ENCODE peak calls at places on chromosomes 16 and 17, in five cellular contexts. B is fibroblast of lung; H is stomach; Z is tibial nerve; W is CD8-positive, alpha-beta T cell. J is an unnamed sample.

GRCh38 chr17:21283482-21284318 is 811 bp upstream of the MAP2K3 start:
- DNase-seq in B (peak; percentile 58), H (peak; percentile 52), W (no peak), Z (no peak), J (no peak)

GRCh38 chr17:82283208-82283749 is 9.8 kb upstream of the CSNK1D start:
- DNase-seq in H (no peak), B (peak; percentile 86), Z (no peak), W (peak; percentile 33), J (peak; percentile 64)

GRCh38 chr17:69669441-69670178 is 255.1 kb downstream of the MAP2K6 start:
- DNase-seq in H (no peak), W (no peak), B (no peak), Z (no peak), J (no peak)

GRCh38 chr17:82217530-82218204 is 5.0 kb upstream of the CCDC57 start:
- DNase-seq in B (peak; percentile 86), Z (no peak), H (peak; percentile 63), W (no peak), J (peak; percentile 94)

GRCh38 chr17:42872251-42872965 is 21.4 kb downstream of the AOC3 start:
- DNase-seq in W (no peak), B (no peak), H (no peak), Z (no peak), J (no peak)

GRCh38 chr17:73280191-73280590 is 18.5 kb upstream of the CPSF4L start:
- DNase-seq in H (no peak), Z (no peak), B (no peak), W (no peak), J (no peak)

GRCh38 chr16:11497851-11498289 is 88.8 kb downstream of the LITAF start:
- DNase-seq in W (no peak), Z (no peak), H (no peak), B (peak; percentile 39), J (no peak)

GRCh38 chr16:88687254-88687576 is 908 bp upstream of the SNAI3 start:
- DNase-seq in Z (no peak), B (no peak), H (no peak), W (no peak), J (no peak)

GRCh38 chr16:84065536-84066132 is 23.0 kb upstream of the SLC38A8 start:
- DNase-seq in H (peak; percentile 53), B (peak; percentile 65), W (no peak), Z (no peak), J (no peak)

GRCh38 chr17:61047517-61047916 is 352.1 kb upstream of the TBX2 start:
- DNase-seq in B (no peak), Z (no peak), W (no peak), H (no peak), J (no peak)

GRCh38 chr17:68398731-68399637 is 58.3 kb downstream of the WIPI1 start:
- DNase-seq in B (peak; percentile 86), W (no peak), H (peak; percentile 60), Z (no peak), J (peak; percentile 51)

GRCh38 chr17:71203953-71204352 is 916.9 kb upstream of the SOX9 start:
- DNase-seq in Z (no peak), B (peak; percentile 16), H (no peak), W (no peak), J (no peak)

GRCh38 chr17:39761861-39762496 is 24.2 kb downstream of the GRB7 start:
- DNase-seq in W (no peak), B (no peak), Z (no peak), H (no peak), J (no peak)

GRCh38 chr17:77343031-77343866 is 202.5 kb downstream of the SEC14L1 start:
- DNase-seq in B (no peak), H (peak; percentile 16), W (no peak), Z (peak; percentile 5), J (no peak)

GRCh38 chr17:50087246-50087911 is 7.8 kb upstream of the PDK2 start:
- DNase-seq in H (peak; percentile 79), Z (peak; percentile 49), B (peak; percentile 71), W (peak; percentile 69), J (no peak)

GRCh38 chr16:23082161-23082788 is 67.0 kb downstream of the USP31 start:
- DNase-seq in H (no peak), Z (no peak), W (no peak), B (no peak), J (no peak)

GRCh38 chr17:49717371-49717841 is 9.6 kb upstream of the SLC35B1 start:
- DNase-seq in B (no peak), Z (no peak), W (peak; percentile 33), H (peak; percentile 46), J (no peak)

GRCh38 chr17:77203436-77203835 is 62.7 kb downstream of the SEC14L1 start:
- DNase-seq in H (no peak), B (no peak), Z (no peak), W (no peak), J (no peak)

GRCh38 chr17:3913531-3914318 is 2.5 kb downstream of the P2RX1 start:
- DNase-seq in Z (peak; percentile 69), W (peak; percentile 76), H (peak; percentile 85), B (peak; percentile 68), J (no peak)

GRCh38 chr16:55488306-55488705 is 9.3 kb downstream of the MMP2 start:
- DNase-seq in Z (no peak), H (no peak), W (no peak), B (no peak), J (no peak)

GRCh38 chr16:30022887-30023286 is at the start of gene C16orf92:
- DNase-seq in H (no peak), B (no peak), Z (no peak), W (no peak), J (no peak)

GRCh38 chr17:77273397-77274136 is 132.8 kb downstream of the SEC14L1 start:
- DNase-seq in W (no peak), B (peak; percentile 22), Z (no peak), H (no peak), J (no peak)

GRCh38 chr17:22268214-22268911 is 576.0 kb downstream of the KCNJ18 start:
- DNase-seq in W (no peak), H (peak; percentile 24), B (no peak), Z (no peak), J (no peak)

GRCh38 chr17:8430966-8431365 is 4.7 kb upstream of the NDEL1 start:
- DNase-seq in H (no peak), W (no peak), B (peak; percentile 30), Z (no peak), J (no peak)

GRCh38 chr17:8426802-8427201 is 8.9 kb upstream of the NDEL1 start:
- DNase-seq in Z (no peak), W (no peak), H (no peak), B (no peak), J (no peak)

GRCh38 chr17:8420041-8420934 is 15.4 kb upstream of the NDEL1 start:
- DNase-seq in Z (no peak), W (no peak), B (peak; percentile 85), H (peak; percentile 94), J (no peak)

GRCh38 chr17:8421571-8421970 is 14.1 kb upstream of the NDEL1 start:
- DNase-seq in B (no peak), Z (no peak), W (no peak), H (no peak), J (no peak)

DNA sequence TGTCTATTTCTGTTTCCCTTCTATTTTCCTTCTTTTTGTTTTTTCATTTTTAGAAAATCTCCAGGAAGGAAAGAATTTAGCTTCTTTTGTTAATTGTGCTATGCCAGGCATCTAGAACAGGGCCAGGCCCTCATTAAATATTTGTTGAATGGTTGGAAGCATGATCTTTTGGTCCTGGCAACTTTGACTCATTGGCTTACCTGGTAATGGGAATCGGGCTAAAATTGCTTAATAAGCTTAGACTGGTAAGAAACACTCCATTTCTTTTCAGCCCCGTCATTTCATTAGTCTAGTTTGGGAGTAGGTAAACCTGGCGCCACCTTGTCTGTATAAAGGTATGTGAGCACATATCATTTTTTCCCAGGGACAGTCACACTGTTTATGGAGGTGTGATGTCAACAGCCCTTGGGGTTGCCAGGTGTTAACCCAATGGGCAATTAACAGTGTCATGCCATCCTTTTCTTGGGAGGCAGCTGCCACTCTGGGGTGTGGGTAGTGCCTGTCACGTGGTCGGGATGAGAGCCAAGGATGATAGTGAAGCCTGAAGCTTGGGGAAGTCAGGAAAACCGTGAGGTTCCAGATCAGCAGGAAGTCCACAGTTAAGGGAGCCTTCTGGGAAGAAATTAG is 9.5 kb upstream of the NDEL1 start:
- DNase-seq in Z (no peak), W (no peak), H (no peak), B (no peak), J (no peak)
- TF ChIP-seq CTCF in Z (no peak), W (no peak), H (no peak), B (no peak), J (no peak)

GRCh38 chr17:6070895-6071511 is 824 bp downstream of the WSCD1 start:
- DNase-seq in W (no peak), Z (no peak), B (peak; percentile 29), H (no peak), J (no peak)

GRCh38 chr17:6069611-6070279 is 434 bp upstream of the WSCD1 start:
- DNase-seq in H (no peak), Z (no peak), W (no peak), B (no peak), J (no peak)

GRCh38 chr17:6071528-6072065 is 1.4 kb downstream of the WSCD1 start:
- DNase-seq in W (no peak), H (no peak), Z (no peak), B (no peak), J (no peak)

GRCh38 chr17:6072157-6072556 is 2.0 kb downstream of the WSCD1 start:
- DNase-seq in Z (no peak), H (no peak), W (no peak), B (peak; percentile 8), J (no peak)

DNA sequence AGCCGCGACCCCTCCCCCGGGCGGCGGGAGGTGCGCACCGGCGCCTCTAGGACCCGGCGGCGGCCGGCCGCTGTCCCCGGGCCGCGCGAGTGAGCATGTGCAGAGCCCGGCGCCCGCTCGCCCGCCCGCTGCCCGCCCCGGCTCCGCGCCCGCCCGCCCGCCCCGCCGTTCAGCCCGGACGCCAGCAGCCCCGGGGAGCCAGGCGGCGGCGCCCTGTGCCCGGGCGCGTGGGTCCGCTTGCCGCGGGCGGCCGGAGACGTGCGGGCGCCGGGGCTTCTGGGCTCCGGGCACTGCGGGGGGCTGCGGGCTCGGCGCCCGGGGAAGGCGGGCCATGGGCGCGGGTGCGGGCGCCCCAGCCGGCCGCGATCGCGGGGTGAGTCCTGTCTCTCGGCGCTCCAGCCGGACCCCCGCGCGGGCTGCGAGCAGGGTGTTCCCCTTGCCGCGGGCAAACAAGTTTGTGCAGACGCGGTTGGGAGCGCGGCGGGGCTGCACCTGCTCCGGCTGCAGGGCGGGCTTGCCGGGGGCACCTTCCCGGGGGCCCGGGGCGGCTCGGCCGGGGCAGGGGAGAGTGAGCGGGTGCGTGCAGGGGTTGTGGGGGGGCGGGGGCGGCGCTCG is at the start of gene WSCD1:
- DNase-seq in B (no peak), Z (no peak), H (peak; percentile 45), W (no peak), J (no peak)
- H3K27ac ChIP-seq in B (no peak within 1 kb of the TSS), Z (no peak within 1 kb of the TSS), H (peak within 1 kb of the TSS; percentile 46), W (no peak within 1 kb of the TSS), J (no peak within 1 kb of the TSS)

GRCh38 chr16:495127-495748 is 32.3 kb upstream of the CAPN15 start:
- DNase-seq in W (no peak), Z (no peak), H (no peak), B (peak; percentile 45), J (no peak)
- TF ChIP-seq CTCF in W (no peak), Z (no peak), H (no peak), B (peak; percentile 65), J (peak; percentile 26)

DNA sequence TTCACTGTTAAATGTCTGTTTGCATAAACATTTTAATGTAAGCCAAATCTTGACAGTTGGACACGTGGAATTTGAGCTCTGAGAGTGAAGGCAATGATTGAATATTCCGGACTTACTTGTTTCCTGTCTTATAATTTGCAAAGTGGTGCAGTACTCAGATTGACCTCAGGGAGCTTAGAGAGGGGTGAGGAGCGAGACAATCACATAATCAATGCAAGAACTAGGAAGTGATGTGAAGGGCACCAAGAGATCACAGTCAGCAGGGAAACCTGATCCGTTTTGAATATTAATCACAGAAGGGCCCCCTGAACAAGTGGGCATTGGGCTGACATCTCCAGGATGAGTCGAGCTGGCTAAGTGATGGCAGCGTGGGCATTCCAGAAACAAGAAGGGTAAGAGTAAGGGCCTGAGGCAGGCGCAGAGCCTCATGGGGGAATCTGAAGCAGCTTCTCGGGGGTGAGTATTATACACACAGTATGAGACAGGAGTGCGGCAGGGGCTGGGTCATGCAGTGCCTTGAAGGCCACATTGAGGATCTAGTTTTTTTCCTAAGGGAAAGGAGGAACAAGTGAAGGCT is 26.1 kb downstream of the TEX2 start:
- DNase-seq in H (no peak), Z (no peak), W (no peak), B (no peak), J (no peak)
- H3K27ac ChIP-seq in H (no peak overlapping the region), Z (no peak overlapping the region), W (no peak overlapping the region), B (no peak overlapping the region), J (no peak overlapping the region)